ENCODE peak calls at places on chromosome 21, in ten cellular contexts. U is neural progenitor cell, T is dorsolateral prefrontal cortex, V is fibroblast of lung, Q is RWPE1, B is D721Med, J is brain microvascular endothelial cell, P is IMR-90, Z is heart right ventricle, X is adrenal gland. Y is an unnamed sample.

GRCh38 chr21:26131554-26131953 is 39.0 kb downstream of the APP start:
- DNase-seq in U (no peak), T (no peak), V (no peak), Q (no peak), B (no peak), J (no peak), P (no peak), Z (no peak), X (no peak), Y (no peak)

GRCh38 chr21:42163511-42163863 is 55.5 kb upstream of the ABCG1 start:
- DNase-seq in U (no peak), T (no peak), V (no peak), Q (no peak), B (no peak), J (no peak), P (no peak), Z (no peak), X (no peak), Y (no peak)

GRCh38 chr21:35244514-35244913 is 195.4 kb upstream of the RUNX1 start:
- DNase-seq in U (no peak), T (no peak), V (peak; percentile 14), Q (no peak), B (no peak), J (no peak), P (peak; percentile 77), Z (no peak), X (no peak), Y (no peak)

GRCh38 chr21:28537371-28538079 is 455.2 kb downstream of the LTN1 start:
- DNase-seq in U (no peak), T (no peak), V (peak; percentile 98), Q (peak; percentile 68), B (no peak), J (peak; percentile 53), P (peak; percentile 100), Z (no peak), X (no peak), Y (peak; percentile 96)

GRCh38 chr21:32167513-32167912 is 111.3 kb downstream of the MIS18A start:
- DNase-seq in U (no peak), T (no peak), V (no peak), Q (no peak), B (no peak), J (no peak), P (no peak), Z (no peak), X (no peak), Y (no peak)

GRCh38 chr21:46661211-46661625 is 25.7 kb downstream of the PRMT2 start:
- DNase-seq in U (peak; percentile 93), T (peak; percentile 72), V (peak; percentile 80), Q (peak; percentile 83), B (peak; percentile 66), J (peak; percentile 60), P (peak; percentile 82), Z (peak; percentile 45), X (peak; percentile 68), Y (peak; percentile 68)

GRCh38 chr21:17576080-17576835 is 36.4 kb downstream of the BTG3 start:
- DNase-seq in U (no peak), T (no peak), V (peak; percentile 29), Q (no peak), B (no peak), J (no peak), P (no peak), Z (no peak), X (no peak), Y (no peak)

GRCh38 chr21:35154788-35155187 is 105.7 kb upstream of the RUNX1 start:
- DNase-seq in U (no peak), T (no peak), V (no peak), Q (no peak), B (no peak), J (no peak), P (no peak), Z (no peak), X (no peak), Y (no peak)

GRCh38 chr21:42623684-42624083 is 29.7 kb upstream of the PDE9A start:
- DNase-seq in U (no peak), T (no peak), V (no peak), Q (no peak), B (no peak), J (no peak), P (no peak), Z (no peak), X (no peak), Y (no peak)

GRCh38 chr21:42518216-42518615 is 4.6 kb downstream of the SLC37A1 start:
- DNase-seq in U (no peak), T (no peak), V (peak; percentile 82), Q (no peak), B (no peak), J (peak; percentile 89), P (peak; percentile 28), Z (no peak), X (peak; percentile 81), Y (no peak)

GRCh38 chr21:29382029-29382654 is 83.4 kb downstream of the BACH1 start:
- DNase-seq in U (no peak), T (no peak), V (peak; percentile 90), Q (peak; percentile 87), B (no peak), J (peak; percentile 54), P (peak; percentile 75), Z (no peak), X (no peak), Y (peak; percentile 62)

GRCh38 chr21:38598413-38598812 is 100.1 kb upstream of the ERG start:
- DNase-seq in U (no peak), T (no peak), V (no peak), Q (no peak), B (no peak), J (no peak), P (no peak), Z (no peak), X (no peak), Y (no peak)

GRCh38 chr21:21163904-21164303 is 165.7 kb downstream of the NCAM2 start:
- DNase-seq in U (peak; percentile 82), T (no peak), V (peak; percentile 71), Q (peak; percentile 23), B (no peak), J (peak; percentile 52), P (peak; percentile 82), Z (peak; percentile 31), X (peak; percentile 80), Y (peak; percentile 61)

DNA sequence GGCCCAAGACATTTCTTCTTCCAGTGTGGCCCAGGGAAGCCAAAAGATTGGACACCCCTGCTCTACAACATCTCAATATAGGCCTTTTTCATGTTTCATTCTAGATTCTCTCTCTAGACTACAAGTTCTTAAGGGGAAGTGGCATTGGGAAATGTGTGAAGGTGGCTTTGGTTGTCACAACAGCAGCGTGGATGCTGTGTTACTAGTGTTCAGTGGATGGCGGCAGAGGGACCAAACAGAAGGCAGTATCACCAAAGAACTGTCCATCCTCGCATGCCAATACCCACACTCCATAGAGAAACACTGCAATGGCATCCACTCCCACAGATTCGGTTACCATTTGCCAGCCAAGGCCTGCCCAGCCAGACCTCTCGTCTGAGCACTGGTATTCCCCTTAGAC is 24.3 kb upstream of the IFNAR2 start:
- DNase-seq in U (no peak), T (no peak), V (no peak), Q (no peak), B (no peak), J (no peak), P (no peak), Z (no peak), X (no peak), Y (no peak)
- TF ChIP-seq CTCF in U (no peak), T (no peak), V (no peak), Q (no peak), B (no peak), J (no peak), P (no peak), Z (no peak), X (no peak), Y (no peak)

GRCh38 chr21:36260802-36261201 is 59.2 kb upstream of the MORC3 start:
- DNase-seq in U (no peak), T (no peak), V (no peak), Q (no peak), B (no peak), J (no peak), P (no peak), Z (no peak), X (no peak), Y (no peak)
- TF ChIP-seq CTCF in U (no peak), T (no peak), V (no peak), Q (peak; percentile 65), B (no peak), J (no peak), P (no peak), Z (no peak), X (no peak), Y (peak; percentile 61)

GRCh38 chr21:37000381-37000780 is 6.1 kb upstream of the RIPPLY3 start:
- DNase-seq in U (no peak), T (no peak), V (no peak), Q (no peak), B (no peak), J (no peak), P (no peak), Z (no peak), X (no peak), Y (no peak)
- TF ChIP-seq CTCF in U (no peak), T (no peak), V (peak; percentile 8), Q (no peak), B (peak; percentile 8), J (no peak), P (no peak), Z (no peak), X (no peak), Y (peak; percentile 48)

GRCh38 chr21:34042735-34043134 is 30.6 kb upstream of the MRPS6 start:
- DNase-seq in U (no peak), T (no peak), V (no peak), Q (no peak), B (no peak), J (no peak), P (no peak), Z (no peak), X (no peak), Y (no peak)

GRCh38 chr21:34043333-34043732 is 30.0 kb upstream of the MRPS6 start:
- DNase-seq in U (no peak), T (no peak), V (no peak), Q (no peak), B (no peak), J (no peak), P (no peak), Z (no peak), X (no peak), Y (no peak)

GRCh38 chr21:34037446-34037845 is 35.9 kb upstream of the MRPS6 start:
- DNase-seq in U (no peak), T (no peak), V (peak; percentile 92), Q (peak; percentile 74), B (no peak), J (peak; percentile 72), P (peak; percentile 75), Z (no peak), X (no peak), Y (peak; percentile 45)

GRCh38 chr21:34037009-34037408 is 36.4 kb upstream of the MRPS6 start:
- DNase-seq in U (no peak), T (no peak), V (no peak), Q (no peak), B (no peak), J (no peak), P (no peak), Z (no peak), X (no peak), Y (no peak)

DNA sequence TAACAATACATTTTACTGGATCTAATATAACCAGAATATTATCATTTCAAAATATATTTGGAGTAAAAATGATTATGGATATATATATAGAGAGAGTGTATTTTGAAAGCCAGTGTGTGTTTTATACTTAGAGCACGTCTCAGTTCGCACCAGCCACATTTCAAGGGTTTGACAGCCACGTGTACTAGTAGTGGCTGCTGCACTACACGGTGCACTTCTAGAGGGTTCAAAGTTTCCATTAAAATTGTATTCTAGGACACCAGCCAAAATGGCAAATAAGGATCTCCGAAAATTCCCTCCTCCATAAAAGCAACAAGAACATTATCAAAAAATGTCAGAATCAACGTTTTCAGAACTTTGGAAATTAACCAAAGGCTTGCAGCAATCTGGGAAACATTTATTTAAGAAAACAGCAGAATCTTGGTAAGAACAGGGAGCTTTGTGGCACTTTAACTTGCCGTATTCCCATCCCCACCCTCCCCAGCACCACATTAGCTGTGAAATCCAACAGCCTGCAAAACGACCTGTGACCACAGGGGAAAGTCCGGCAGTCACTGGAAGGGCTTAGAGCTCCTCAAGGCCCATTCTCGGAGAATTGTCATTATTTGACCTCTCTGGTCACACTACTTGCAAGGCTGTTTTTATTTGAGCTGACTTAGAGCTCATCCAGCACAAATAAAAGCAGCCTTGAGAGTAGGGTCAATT is 33.5 kb upstream of the MRPS6 start:
- DNase-seq in U (peak; percentile 47), T (no peak), V (no peak), Q (no peak), B (no peak), J (no peak), P (no peak), Z (no peak), X (no peak), Y (no peak)
- TF ChIP-seq CTCF in U (peak; percentile 30), T (no peak), V (no peak), Q (no peak), B (no peak), J (peak; percentile 25), P (no peak), Z (no peak), X (peak; percentile 19), Y (no peak)